ENCODE peak calls at places on chromosomes 11 and 22, in five cellular contexts. One of them, this sample, is unnamed.

GRCh38 chr11:125315088-125315740 is 150.7 kb downstream of the PKNOX2 start:
- DNase-seq in tibial artery: no peak
- DNase-seq in HFF-Myc: no peak
- DNase-seq in endodermal cell: no peak
- DNase-seq in epithelial cell of proximal tubule: no peak
- DNase-seq in this sample: peak; percentile 70

GRCh38 chr11:76738618-76739220 is 44.4 kb upstream of the TSKU start:
- DNase-seq in endodermal cell: no peak
- DNase-seq in HFF-Myc: no peak
- DNase-seq in tibial artery: no peak
- DNase-seq in epithelial cell of proximal tubule: no peak
- DNase-seq in this sample: no peak

GRCh38 chr11:112004389-112004788 is 20.8 kb upstream of the DLAT start:
- DNase-seq in epithelial cell of proximal tubule: no peak
- DNase-seq in HFF-Myc: no peak
- DNase-seq in endodermal cell: peak; percentile 79
- DNase-seq in tibial artery: no peak
- DNase-seq in this sample: no peak

GRCh38 chr22:44263547-44263946 is 49.2 kb downstream of the SHISAL1 start:
- DNase-seq in epithelial cell of proximal tubule: no peak
- DNase-seq in endodermal cell: no peak
- DNase-seq in HFF-Myc: no peak
- DNase-seq in tibial artery: peak; percentile 40
- DNase-seq in this sample: no peak

GRCh38 chr11:14417975-14418374 is 59.0 kb upstream of the RRAS2 start:
- DNase-seq in HFF-Myc: no peak
- DNase-seq in tibial artery: no peak
- DNase-seq in epithelial cell of proximal tubule: no peak
- DNase-seq in endodermal cell: no peak
- DNase-seq in this sample: peak; percentile 33

GRCh38 chr22:27800250-27801131 is 1.1 kb downstream of the MN1 start:
- DNase-seq in HFF-Myc: no peak
- DNase-seq in endodermal cell: peak; percentile 80
- DNase-seq in tibial artery: peak; percentile 82
- DNase-seq in epithelial cell of proximal tubule: no peak
- DNase-seq in this sample: peak; percentile 64

GRCh38 chr11:8261921-8262551 is 1.6 kb downstream of the LMO1 start:
- DNase-seq in endodermal cell: peak; percentile 60
- DNase-seq in tibial artery: peak; percentile 33
- DNase-seq in epithelial cell of proximal tubule: no peak
- DNase-seq in HFF-Myc: no peak
- DNase-seq in this sample: no peak

GRCh38 chr22:49922484-49922883 is 4.0 kb downstream of the CRELD2 start:
- DNase-seq in tibial artery: no peak
- DNase-seq in epithelial cell of proximal tubule: no peak
- DNase-seq in HFF-Myc: no peak
- DNase-seq in endodermal cell: no peak
- DNase-seq in this sample: no peak

GRCh38 chr11:119843760-119844330 is 114.8 kb upstream of the NECTIN1 start:
- DNase-seq in endodermal cell: no peak
- DNase-seq in HFF-Myc: no peak
- DNase-seq in tibial artery: no peak
- DNase-seq in epithelial cell of proximal tubule: no peak
- DNase-seq in this sample: no peak

GRCh38 chr11:61061081-61061826 is 41.0 kb upstream of the CD5 start:
- DNase-seq in epithelial cell of proximal tubule: no peak
- DNase-seq in HFF-Myc: no peak
- DNase-seq in tibial artery: peak; percentile 59
- DNase-seq in endodermal cell: peak; percentile 36
- DNase-seq in this sample: no peak

GRCh38 chr11:32302826-32303225 is 132.5 kb downstream of the WT1 start:
- DNase-seq in tibial artery: no peak
- DNase-seq in HFF-Myc: no peak
- DNase-seq in endodermal cell: no peak
- DNase-seq in epithelial cell of proximal tubule: no peak
- DNase-seq in this sample: no peak

DNA sequence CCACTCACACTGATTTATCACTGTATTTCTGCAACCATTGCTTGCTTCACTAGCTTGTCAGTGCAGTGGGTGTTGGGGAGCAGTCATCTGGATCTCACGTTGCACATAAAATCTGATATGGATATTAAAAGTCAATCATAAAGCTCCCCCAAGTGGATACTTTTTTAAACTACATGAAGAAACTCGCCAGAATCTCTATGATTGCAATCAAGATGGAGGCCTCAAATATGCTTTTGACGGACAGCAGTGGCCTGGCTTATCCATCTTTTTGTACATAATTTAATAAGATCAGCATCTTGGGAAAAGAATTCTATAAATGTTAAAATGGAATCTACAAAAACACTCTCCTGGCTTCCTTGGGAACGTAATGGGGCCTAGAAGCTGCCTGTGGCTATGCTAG is 137.7 kb downstream of the WT1 start:
- DNase-seq in epithelial cell of proximal tubule: no peak
- DNase-seq in endodermal cell: no peak
- DNase-seq in tibial artery: no peak
- DNase-seq in HFF-Myc: peak; percentile 27
- DNase-seq in this sample: peak; percentile 69
- H3K4me3 ChIP-seq in epithelial cell of proximal tubule: no peak overlapping the region
- H3K4me3 ChIP-seq in endodermal cell: no peak overlapping the region
- H3K4me3 ChIP-seq in tibial artery: no peak overlapping the region
- H3K4me3 ChIP-seq in HFF-Myc: no peak overlapping the region
- H3K4me3 ChIP-seq in this sample: no peak overlapping the region

GRCh38 chr22:23409976-23410375 is 170.1 kb downstream of the IGLL1 start:
- DNase-seq in tibial artery: no peak
- DNase-seq in endodermal cell: no peak
- DNase-seq in HFF-Myc: no peak
- DNase-seq in epithelial cell of proximal tubule: no peak
- DNase-seq in this sample: no peak

GRCh38 chr22:23414727-23415489 is 165.2 kb downstream of the IGLL1 start:
- DNase-seq in endodermal cell: no peak
- DNase-seq in tibial artery: no peak
- DNase-seq in HFF-Myc: no peak
- DNase-seq in epithelial cell of proximal tubule: no peak
- DNase-seq in this sample: no peak

GRCh38 chr22:23408321-23408720 is 171.8 kb downstream of the IGLL1 start:
- DNase-seq in endodermal cell: no peak
- DNase-seq in epithelial cell of proximal tubule: no peak
- DNase-seq in tibial artery: no peak
- DNase-seq in HFF-Myc: no peak
- DNase-seq in this sample: no peak

GRCh38 chr22:23410411-23410810 is 169.7 kb downstream of the IGLL1 start:
- DNase-seq in tibial artery: no peak
- DNase-seq in HFF-Myc: no peak
- DNase-seq in epithelial cell of proximal tubule: no peak
- DNase-seq in endodermal cell: no peak
- DNase-seq in this sample: no peak

DNA sequence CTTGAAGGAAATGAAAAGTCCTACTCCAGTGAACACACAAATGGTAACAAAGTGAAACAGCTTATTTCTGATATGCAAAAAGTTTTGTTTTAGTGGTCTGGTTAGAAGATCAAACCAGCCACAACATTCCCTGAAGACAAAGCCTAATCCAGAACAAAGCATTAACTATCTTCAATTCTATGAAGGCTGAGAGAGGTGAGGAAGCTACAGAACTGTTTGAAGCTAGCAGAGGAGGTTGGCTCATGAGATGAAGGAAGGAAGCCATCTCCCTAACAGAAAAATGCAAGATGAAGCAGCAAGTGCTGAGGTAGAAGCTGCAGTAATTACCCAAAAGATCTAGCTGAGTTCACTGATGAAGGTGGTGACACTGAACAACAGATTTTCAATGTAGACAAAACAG is 168.4 kb downstream of the IGLL1 start:
- DNase-seq in endodermal cell: no peak
- DNase-seq in epithelial cell of proximal tubule: no peak
- DNase-seq in tibial artery: no peak
- DNase-seq in HFF-Myc: no peak
- DNase-seq in this sample: no peak
- TF ChIP-seq CTCF in endodermal cell: no peak
- TF ChIP-seq CTCF in epithelial cell of proximal tubule: no peak
- TF ChIP-seq CTCF in tibial artery: no peak
- TF ChIP-seq CTCF in HFF-Myc: no peak
- TF ChIP-seq CTCF in this sample: no peak

GRCh38 chr11:96187779-96188624 is 155.0 kb downstream of the MAML2 start:
- DNase-seq in HFF-Myc: peak; percentile 78
- DNase-seq in epithelial cell of proximal tubule: no peak
- DNase-seq in tibial artery: no peak
- DNase-seq in endodermal cell: no peak
- DNase-seq in this sample: peak; percentile 93
- H3K4me3 ChIP-seq in HFF-Myc: no peak overlapping the region
- H3K4me3 ChIP-seq in epithelial cell of proximal tubule: no peak overlapping the region
- H3K4me3 ChIP-seq in tibial artery: no peak overlapping the region
- H3K4me3 ChIP-seq in endodermal cell: no peak overlapping the region
- H3K4me3 ChIP-seq in this sample: no peak overlapping the region

DNA sequence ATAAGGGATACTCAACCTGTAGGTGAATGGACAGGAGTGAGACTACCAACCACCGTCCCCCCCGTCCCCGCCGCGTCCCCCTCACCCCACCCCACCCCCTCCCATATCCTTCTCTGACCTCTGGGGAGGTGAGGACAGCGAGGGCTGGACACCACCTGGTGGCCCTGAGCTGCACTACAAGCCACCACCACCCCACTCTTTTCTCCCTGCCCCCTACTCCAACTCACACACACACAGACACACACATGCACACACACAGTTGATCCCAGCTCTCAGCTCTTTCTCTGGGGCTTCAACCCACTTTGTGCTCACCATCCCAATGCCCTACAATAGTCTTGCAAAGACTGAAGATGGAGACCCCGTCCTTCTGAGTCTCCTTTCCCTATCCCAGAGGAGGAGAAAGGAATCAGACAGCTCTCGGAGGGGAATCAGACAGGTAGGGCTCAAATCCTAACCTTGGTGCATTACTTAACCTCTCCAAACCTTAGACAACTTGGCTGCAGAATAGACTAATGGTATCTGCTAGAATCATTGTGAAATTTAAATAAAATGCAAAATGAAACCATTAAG is 100.8 kb downstream of the PDE2A start:
- DNase-seq in HFF-Myc: no peak
- DNase-seq in epithelial cell of proximal tubule: no peak
- DNase-seq in endodermal cell: peak; percentile 87
- DNase-seq in tibial artery: no peak
- DNase-seq in this sample: peak; percentile 53
- TF ChIP-seq CTCF in HFF-Myc: peak; percentile 59
- TF ChIP-seq CTCF in epithelial cell of proximal tubule: peak; percentile 73
- TF ChIP-seq CTCF in endodermal cell: peak; percentile 79
- TF ChIP-seq CTCF in tibial artery: peak; percentile 48
- TF ChIP-seq CTCF in this sample: peak; percentile 67

GRCh38 chr11:128686045-128686741 is 7.7 kb upstream of the FLI1 start:
- DNase-seq in endodermal cell: peak; percentile 81
- DNase-seq in HFF-Myc: no peak
- DNase-seq in epithelial cell of proximal tubule: no peak
- DNase-seq in tibial artery: no peak
- DNase-seq in this sample: no peak

GRCh38 chr11:128686745-128687177 is 7.1 kb upstream of the FLI1 start:
- DNase-seq in HFF-Myc: no peak
- DNase-seq in endodermal cell: peak; percentile 80
- DNase-seq in epithelial cell of proximal tubule: no peak
- DNase-seq in tibial artery: no peak
- DNase-seq in this sample: peak; percentile 57

GRCh38 chr11:128684582-128685382 is 9.1 kb upstream of the FLI1 start:
- DNase-seq in epithelial cell of proximal tubule: no peak
- DNase-seq in tibial artery: no peak
- DNase-seq in HFF-Myc: no peak
- DNase-seq in endodermal cell: peak; percentile 74
- DNase-seq in this sample: no peak

GRCh38 chr11:128687321-128687720 is 6.6 kb upstream of the FLI1 start:
- DNase-seq in HFF-Myc: no peak
- DNase-seq in endodermal cell: peak; percentile 87
- DNase-seq in tibial artery: no peak
- DNase-seq in epithelial cell of proximal tubule: no peak
- DNase-seq in this sample: no peak

DNA sequence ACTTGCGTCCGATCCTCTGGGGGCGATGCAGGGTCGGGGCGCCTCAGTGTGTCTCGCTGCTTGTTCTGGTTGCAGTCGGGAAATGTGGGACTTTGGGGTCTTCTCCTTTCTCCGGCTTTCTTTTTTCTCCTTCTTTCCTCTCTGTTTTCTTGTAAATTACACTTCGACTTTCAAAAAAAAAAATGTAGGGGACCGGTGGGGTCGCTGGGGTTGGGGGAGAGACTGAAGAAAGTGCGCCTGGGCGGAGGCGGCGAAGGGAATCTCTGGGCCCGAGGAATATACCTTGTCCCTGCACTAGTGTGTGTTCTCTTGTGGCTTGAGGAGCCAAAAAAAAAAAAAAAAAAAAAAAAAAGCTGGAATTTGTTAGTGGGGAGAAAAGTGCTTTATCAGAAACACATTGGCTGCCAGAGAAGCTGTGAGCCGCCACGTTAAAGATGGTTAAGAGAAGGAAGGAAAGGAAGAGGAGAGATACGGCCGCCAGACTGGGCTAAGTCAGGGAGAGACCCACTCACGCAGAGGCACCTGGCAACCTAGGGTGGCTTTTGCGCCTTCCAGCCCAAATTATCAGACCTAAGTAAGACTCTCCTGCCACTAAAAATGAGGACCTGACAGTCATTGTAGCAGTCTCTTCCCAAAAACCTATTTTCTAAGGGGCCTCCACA is 8.4 kb upstream of the FLI1 start:
- DNase-seq in epithelial cell of proximal tubule: no peak
- DNase-seq in tibial artery: no peak
- DNase-seq in endodermal cell: no peak
- DNase-seq in HFF-Myc: no peak
- DNase-seq in this sample: peak; percentile 39
- H3K4me3 ChIP-seq in epithelial cell of proximal tubule: no peak overlapping the region
- H3K4me3 ChIP-seq in tibial artery: no peak overlapping the region
- H3K4me3 ChIP-seq in endodermal cell: no peak overlapping the region
- H3K4me3 ChIP-seq in HFF-Myc: no peak overlapping the region
- H3K4me3 ChIP-seq in this sample: no peak overlapping the region

This sample was measured in cardiac fibroblast.